ENCODE peak calls at places on chromosomes 11 and 22, in six cellular contexts. P is uterus; K is naive thymus-derived CD4-positive, alpha-beta T cell; E is prostate gland; B is endodermal cell; C is BE2C. G is an unnamed sample.
A peak's percentile ranks its signal among the peaks of the same experiment; 100 is the strongest.

GRCh38 chr11:32809313-32809712 is 14.9 kb upstream of the CCDC73 start:
- DNase-seq in P (peak; percentile 37), C (peak; percentile 67), E (peak; percentile 73), K (no peak), B (peak; percentile 93), G (peak; percentile 76)

GRCh38 chr11:34223021-34223813 is 117.8 kb downstream of the NAT10 start:
- DNase-seq in K (no peak), B (no peak), P (peak; percentile 85), E (peak; percentile 74), C (no peak), G (peak; percentile 9)

GRCh38 chr11:96218901-96219300 is 124.1 kb downstream of the MAML2 start:
- DNase-seq in K (no peak), C (peak; percentile 73), B (no peak), P (no peak), E (no peak), G (no peak)

GRCh38 chr22:29689201-29689871 is 30.5 kb upstream of the CABP7 start:
- DNase-seq in P (no peak), C (no peak), K (no peak), B (no peak), E (peak; percentile 51), G (no peak)

GRCh38 chr22:26529345-26529744 is 17.1 kb upstream of the TFIP11 start:
- DNase-seq in K (no peak), C (no peak), P (no peak), E (no peak), B (no peak), G (no peak)

GRCh38 chr11:31295308-31295707 is 74.2 kb downstream of the DCDC1 start:
- DNase-seq in B (peak; percentile 35), K (no peak), P (no peak), E (no peak), C (no peak), G (no peak)

GRCh38 chr11:12242926-12243325 is 132.5 kb downstream of the MICAL2 start:
- DNase-seq in B (no peak), E (no peak), C (no peak), K (no peak), P (no peak), G (no peak)

GRCh38 chr11:22431074-22431473 is 92.9 kb downstream of the SLC17A6 start:
- DNase-seq in B (no peak), P (no peak), C (no peak), K (no peak), E (no peak), G (no peak)

GRCh38 chr11:134334796-134335571 is 3.2 kb downstream of the GLB1L2 start:
- DNase-seq in K (no peak), C (no peak), E (no peak), P (no peak), B (no peak), G (no peak)

GRCh38 chr11:129300099-129300498 is 75.5 kb upstream of the BARX2 start:
- DNase-seq in E (no peak), P (no peak), B (no peak), C (no peak), K (no peak), G (no peak)

GRCh38 chr11:122202161-122202950 is 86.3 kb upstream of the BLID start:
- DNase-seq in B (no peak), K (no peak), P (peak; percentile 30), E (no peak), C (peak; percentile 10), G (peak; percentile 46)

GRCh38 chr11:59957094-59957493 is 6.7 kb upstream of the OOSP4A start:
- DNase-seq in B (no peak), E (no peak), K (no peak), C (no peak), P (no peak), G (no peak)

GRCh38 chr11:88596786-88597185 is 259.2 kb upstream of the CTSC start:
- DNase-seq in E (no peak), K (no peak), B (no peak), P (no peak), C (no peak), G (no peak)

GRCh38 chr11:127919206-127920000 is 668.0 kb downstream of the ETS1 start:
- DNase-seq in C (no peak), B (no peak), E (no peak), K (no peak), P (no peak), G (no peak)

GRCh38 chr11:11467278-11467677 is 114.2 kb upstream of the CSNK2A3 start:
- DNase-seq in C (peak; percentile 67), P (no peak), K (no peak), E (peak; percentile 46), B (no peak), G (peak; percentile 17)

GRCh38 chr22:50697667-50698506 is 25.3 kb downstream of the SHANK3 start:
- DNase-seq in E (no peak), B (peak; percentile 56), P (no peak), K (no peak), C (peak; percentile 17), G (no peak)

GRCh38 chr11:33622231-33622630 is 78.4 kb downstream of the C11orf91 start:
- DNase-seq in P (no peak), E (no peak), C (no peak), B (no peak), K (no peak), G (no peak)

GRCh38 chr11:131982154-131982553 is 611.7 kb downstream of the NTM start:
- DNase-seq in K (no peak), C (no peak), P (no peak), B (peak; percentile 81), E (no peak), G (no peak)

GRCh38 chr11:29623144-29623722 is 393.6 kb downstream of the KCNA4 start:
- DNase-seq in E (no peak), B (peak; percentile 83), P (no peak), C (no peak), K (no peak), G (no peak)

GRCh38 chr11:102846292-102846691 is 2.9 kb upstream of the MMP3 start:
- DNase-seq in B (no peak), K (no peak), C (no peak), E (no peak), P (no peak), G (no peak)

GRCh38 chr11:85748455-85748891 is 62.5 kb downstream of the SYTL2 start:
- DNase-seq in C (no peak), B (no peak), K (no peak), P (no peak), E (no peak), G (no peak)

GRCh38 chr11:117230286-117230961 is 1.4 kb downstream of the PCSK7 start:
- DNase-seq in B (no peak), E (no peak), P (no peak), C (no peak), K (peak; percentile 61), G (no peak)

GRCh38 chr11:130585545-130585944 is 137.1 kb downstream of the ADAMTS15 start:
- DNase-seq in C (no peak), P (no peak), B (no peak), E (no peak), K (no peak), G (no peak)

GRCh38 chr11:95585071-95585751 is 204.4 kb downstream of the FAM76B start:
- DNase-seq in K (no peak), E (no peak), P (no peak), B (no peak), C (no peak), G (no peak)

GRCh38 chr11:84686726-84687125 is 940.4 kb downstream of the DLG2 start:
- DNase-seq in E (no peak), B (no peak), C (no peak), K (no peak), P (no peak), G (no peak)

GRCh38 chr11:16857186-16857585 is 118.7 kb downstream of the C11orf58 start:
- DNase-seq in K (no peak), E (no peak), P (no peak), C (no peak), B (peak; percentile 71), G (no peak)

GRCh38 chr22:25845985-25846745 is 104.2 kb downstream of the MYO18B start:
- DNase-seq in E (no peak), K (no peak), C (no peak), B (no peak), P (no peak), G (no peak)

GRCh38 chr22:29330753-29331152 is 15.3 kb upstream of the RASL10A start:
- DNase-seq in B (no peak), P (peak; percentile 83), E (no peak), C (peak; percentile 61), K (no peak), G (no peak)

GRCh38 chr22:36892292-36892691 is 21.1 kb upstream of the CSF2RB start:
- DNase-seq in B (no peak), P (no peak), C (no peak), E (no peak), K (no peak), G (no peak)

GRCh38 chr11:72254299-72254993 is 10.5 kb upstream of the PHOX2A start:
- DNase-seq in E (no peak), B (no peak), K (no peak), P (no peak), C (no peak), G (no peak)
- H3K27me3 ChIP-seq in E (no peaks in the 10 kb centered on the region), B (peaks cover 7% of the 10 kb centered on the region), K (no peaks in the 10 kb centered on the region), P (no peaks in the 10 kb centered on the region), C (no peaks in the 10 kb centered on the region), G (no peaks in the 10 kb centered on the region)

GRCh38 chr11:1547467-1548098 is 24.5 kb downstream of the DUSP8 start:
- DNase-seq in B (no peak), K (no peak), E (no peak), C (no peak), P (no peak), G (no peak)
- H3K27me3 ChIP-seq in B (peaks cover 76% of the 10 kb centered on the region), K (no peaks in the 10 kb centered on the region), E (peaks cover 16% of the 10 kb centered on the region), C (peaks cover 19% of the 10 kb centered on the region), P (peaks cover 3% of the 10 kb centered on the region), G (no peaks in the 10 kb centered on the region)

DNA sequence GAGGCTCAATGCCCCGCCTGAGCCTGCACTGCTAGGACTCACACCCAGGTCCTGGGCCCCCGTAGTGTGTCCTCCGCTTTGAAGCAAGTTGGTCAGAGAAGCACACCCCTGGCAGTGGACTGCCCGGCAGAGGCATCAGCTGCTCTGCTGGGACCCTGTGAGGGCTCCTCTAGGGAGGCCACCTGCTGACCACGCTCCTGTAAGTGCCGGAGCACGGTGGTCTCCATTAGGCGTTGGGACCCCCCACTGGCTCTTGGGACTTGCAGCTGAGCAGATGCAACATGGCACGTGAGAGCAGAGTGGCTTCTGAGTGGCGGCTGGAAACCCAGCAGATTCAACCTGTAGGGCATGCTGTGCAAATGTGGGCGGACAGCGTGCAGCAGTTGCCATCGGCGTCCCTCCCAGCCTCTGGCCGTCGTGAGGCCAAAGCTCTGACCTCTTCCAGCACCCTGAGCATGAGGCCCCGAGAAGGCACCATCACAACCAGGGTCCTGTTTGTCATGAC is 16.9 kb downstream of the MRGPRG start:
- DNase-seq in C (no peak), B (peak; percentile 40), K (no peak), E (no peak), P (peak; percentile 11), G (no peak)
- H3K27me3 ChIP-seq in C (peaks cover 13% of the 10 kb centered on the region), B (peaks cover 77% of the 10 kb centered on the region), K (no peaks in the 10 kb centered on the region), E (peaks cover 8% of the 10 kb centered on the region), P (no peaks in the 10 kb centered on the region), G (no peaks in the 10 kb centered on the region)

GRCh38 chr22:22684605-22685561 is 40.5 kb downstream of the GGTLC2 start:
- DNase-seq in P (no peak), C (peak; percentile 32), E (no peak), K (no peak), B (peak; percentile 86), G (peak; percentile 66)

GRCh38 chr22:22691055-22691454 is 46.6 kb downstream of the GGTLC2 start:
- DNase-seq in K (no peak), C (no peak), E (no peak), B (no peak), P (no peak), G (no peak)

GRCh38 chr22:22685586-22685985 is 41.2 kb downstream of the GGTLC2 start:
- DNase-seq in P (no peak), B (no peak), K (no peak), E (no peak), C (no peak), G (no peak)

GRCh38 chr22:22689621-22690345 is 45.4 kb downstream of the GGTLC2 start:
- DNase-seq in P (no peak), C (no peak), K (no peak), B (no peak), E (no peak), G (no peak)

GRCh38 chr22:22687638-22688500 is 43.5 kb downstream of the GGTLC2 start:
- DNase-seq in C (peak; percentile 45), B (peak; percentile 73), K (no peak), E (no peak), P (peak; percentile 25), G (peak; percentile 64)
- H3K27me3 ChIP-seq in C (no peaks in the 10 kb centered on the region), B (peaks cover 9% of the 10 kb centered on the region), K (no peaks in the 10 kb centered on the region), E (no peaks in the 10 kb centered on the region), P (no peaks in the 10 kb centered on the region), G (no peaks in the 10 kb centered on the region)